ENCODE peak calls at places on chromosomes 4 and X, in eight cellular contexts. W is adrenal gland, F is tibial nerve, T is H54, P is IMR-90, N is suprapubic skin, O is lower leg skin, V is A549. X is an unnamed sample.

GRCh38 chrX:56798866-56799864 is 70.1 kb downstream of the NBDY start:
- DNase-seq in O (no peak), T (no peak), N (no peak), F (no peak), P (no peak), W (peak; percentile 39), V (no peak), X (no peak)

GRCh38 chr4:120920666-120921065 is 1.9 kb downstream of the PRDM5 start:
- DNase-seq in T (no peak), V (no peak), W (no peak), N (no peak), F (no peak), P (no peak), O (no peak), X (no peak)

GRCh38 chrX:72382199-72382590 is 76.5 kb upstream of the CITED1 start:
- DNase-seq in P (no peak), V (no peak), O (no peak), T (no peak), F (no peak), W (no peak), N (no peak), X (no peak)

GRCh38 chr4:85423414-85423813 is 51.5 kb upstream of the ARHGAP24 start:
- DNase-seq in O (no peak), T (no peak), V (no peak), N (no peak), P (no peak), W (no peak), F (no peak), X (no peak)

GRCh38 chrX:1462596-1463251 is 10.0 kb upstream of the ASMTL start:
- DNase-seq in O (no peak), T (peak; percentile 56), N (peak; percentile 50), V (peak; percentile 40), F (no peak), P (peak; percentile 64), W (peak; percentile 64), X (peak; percentile 14)

GRCh38 chrX:148867596-148867995 is 367.2 kb downstream of the AFF2 start:
- DNase-seq in N (no peak), O (no peak), T (no peak), W (no peak), F (no peak), P (no peak), V (no peak), X (no peak)

GRCh38 chr4:63901311-63901710 is 507.9 kb downstream of the TECRL start:
- DNase-seq in P (no peak), W (no peak), T (no peak), F (no peak), N (no peak), V (no peak), O (no peak), X (no peak)

GRCh38 chr4:5361968-5362367 is 310.7 kb downstream of the STK32B start:
- DNase-seq in T (no peak), V (no peak), O (no peak), W (no peak), P (peak; percentile 38), F (no peak), N (no peak), X (no peak)

GRCh38 chrX:40266490-40267333 is 169.0 kb upstream of the BCOR start:
- DNase-seq in W (peak; percentile 86), O (no peak), F (peak; percentile 29), V (peak; percentile 65), T (peak; percentile 30), N (peak; percentile 80), P (peak; percentile 56), X (peak; percentile 52)

GRCh38 chr4:80097395-80098177 is 24.6 kb upstream of the ANTXR2 start:
- DNase-seq in T (peak; percentile 13), F (peak; percentile 65), V (no peak), W (peak; percentile 55), N (peak; percentile 83), O (peak; percentile 70), P (peak; percentile 83), X (no peak)

GRCh38 chr4:16227462-16227868 is 1.2 kb upstream of the TAPT1 start:
- DNase-seq in T (no peak), V (peak; percentile 30), P (peak; percentile 30), O (peak; percentile 32), F (peak; percentile 26), W (peak; percentile 82), N (peak; percentile 81), X (peak; percentile 71)
- TF ChIP-seq POLR2A in T (no peak), V (peak; percentile 14), P (no peak), O (no peak), F (no peak), W (no peak), N (no peak), X (no peak)

DNA sequence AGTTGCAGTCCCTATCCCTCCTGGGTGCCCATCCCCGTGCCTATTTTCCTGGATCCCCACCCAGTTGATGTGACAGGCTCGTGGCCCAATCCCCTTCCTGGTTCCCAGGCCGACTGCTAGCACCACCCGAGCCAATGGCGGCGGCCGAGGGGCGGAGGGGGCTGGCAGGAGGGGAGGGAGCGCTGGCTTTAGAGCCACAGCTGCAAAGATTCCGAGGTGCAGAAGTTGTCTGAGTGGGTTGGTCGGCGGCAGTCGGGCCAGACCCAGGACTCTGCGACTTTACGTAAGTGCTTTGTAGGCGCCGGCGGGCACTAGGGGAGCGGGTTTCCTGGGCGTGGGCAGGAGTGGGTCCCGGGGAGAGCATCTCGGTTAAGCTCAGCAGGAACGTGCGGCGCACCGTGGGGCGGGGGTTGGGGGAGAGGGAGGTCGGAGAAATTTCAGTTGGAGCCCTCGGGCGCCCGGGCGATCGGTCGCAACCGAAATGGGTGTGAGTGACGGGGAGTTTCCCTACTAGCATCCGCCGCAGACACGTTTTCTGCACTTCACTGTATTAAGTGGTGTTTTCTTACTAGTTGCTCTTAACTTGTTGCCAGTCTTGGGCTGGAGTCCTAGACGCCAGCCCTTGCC is at the start of gene PLS3:
- DNase-seq in P (peak; percentile 83), V (peak; percentile 94), T (peak; percentile 61), W (peak; percentile 85), N (peak; percentile 80), F (peak; percentile 64), O (peak; percentile 60), X (peak; percentile 87)
- TF ChIP-seq POLR2A in P (peak; percentile 79), V (peak; percentile 72), T (peak; percentile 80), W (peak; percentile 35), N (peak; percentile 40), F (no peak), O (no peak), X (no peak)

DNA sequence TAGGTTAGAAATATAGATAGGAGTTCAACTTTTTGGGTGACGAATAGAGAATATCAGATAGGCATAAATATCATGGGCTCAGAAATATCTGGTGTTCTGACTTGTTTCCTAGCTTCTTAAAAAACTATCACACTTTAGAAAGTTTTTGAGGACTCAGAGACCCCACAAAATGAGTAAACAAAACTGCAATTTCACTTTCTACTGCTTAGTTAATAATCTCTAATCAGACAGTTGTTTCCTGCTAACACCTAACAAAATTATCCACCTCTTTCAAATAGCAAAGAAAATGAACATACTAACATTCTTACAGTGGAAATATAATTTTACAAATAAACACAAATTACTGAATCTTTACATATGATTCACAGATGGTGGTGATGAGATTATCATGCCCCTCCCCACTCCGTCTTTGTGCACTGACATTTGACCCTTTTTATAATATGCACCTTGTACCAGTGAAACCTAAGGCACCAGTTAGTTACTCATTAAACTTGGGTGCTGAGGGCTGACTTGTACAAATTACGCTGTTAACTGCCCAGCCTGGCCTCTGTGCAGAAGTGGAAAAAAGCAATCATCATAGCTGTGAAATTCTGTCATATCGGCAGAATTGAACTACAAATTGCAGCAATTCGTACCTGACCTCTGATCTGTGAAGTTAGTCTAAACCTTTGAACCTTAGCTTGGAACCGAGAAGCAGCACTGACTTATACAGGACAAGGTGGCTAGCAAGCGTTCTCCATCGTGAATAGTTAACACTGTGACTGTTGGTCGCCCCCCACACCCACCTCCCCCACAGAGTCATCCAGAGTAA is 138.7 kb downstream of the CHRNA9 start:
- DNase-seq in N (no peak), V (peak; percentile 57), T (no peak), F (no peak), P (no peak), W (no peak), O (no peak), X (no peak)
- TF ChIP-seq POLR2A in N (no peak), V (no peak), T (no peak), F (no peak), P (no peak), W (no peak), O (no peak), X (no peak)

GRCh38 chr4:158722917-158723793 is at the start of gene PPID:
- DNase-seq in T (peak; percentile 63), V (peak; percentile 84), N (peak; percentile 91), P (peak; percentile 70), O (peak; percentile 75), W (peak; percentile 90), F (peak; percentile 74), X (peak; percentile 90)
- TF ChIP-seq POLR2A in T (peak; percentile 83), V (peak; percentile 77), N (peak; percentile 56), P (peak; percentile 89), O (no peak), W (peak; percentile 57), F (peak; percentile 56), X (no peak)

GRCh38 chrX:47194388-47194787 is 759 bp downstream of the UBA1 start:
- DNase-seq in V (no peak), N (no peak), F (no peak), T (no peak), W (no peak), O (no peak), P (no peak), X (no peak)

GRCh38 chrX:47191806-47192401 is 1.7 kb upstream of the UBA1 start:
- DNase-seq in O (no peak), N (no peak), W (no peak), V (no peak), P (no peak), T (no peak), F (no peak), X (no peak)

GRCh38 chrX:47196098-47196497 is 2.5 kb downstream of the UBA1 start:
- DNase-seq in W (no peak), N (no peak), O (no peak), V (no peak), T (no peak), P (no peak), F (no peak), X (no peak)

GRCh38 chrX:47191331-47191730 is 2.3 kb upstream of the UBA1 start:
- DNase-seq in V (no peak), F (no peak), N (no peak), P (no peak), T (no peak), W (no peak), O (no peak), X (no peak)

GRCh38 chrX:47193475-47194241 is at the start of gene UBA1:
- DNase-seq in N (peak; percentile 95), F (peak; percentile 95), P (peak; percentile 95), V (peak; percentile 96), W (peak; percentile 98), T (peak; percentile 33), O (peak; percentile 92), X (peak; percentile 96)
- TF ChIP-seq POLR2A in N (peak; percentile 88), F (peak; percentile 72), P (peak; percentile 94), V (peak; percentile 91), W (peak; percentile 71), T (peak; percentile 76), O (no peak), X (peak; percentile 48)

X was measured in testis.